ENCODE peak calls at places on chromosomes 12 and 14, in nine cellular contexts. U, D, T, G, O, V, W, K and F are unnamed samples.

GRCh38 chr12:44873898-44874297 is 2.2 kb downstream of the NELL2 start:
- DNase-seq in D (peak), G (no peak), T (no peak), W (no peak), U (no peak), K (no peak), O (no peak), V (peak), F (no peak)

GRCh38 chr12:23884909-23885308 is 64.6 kb downstream of the SOX5 start:
- DNase-seq in O (no peak), D (no peak), U (no peak), W (no peak), T (no peak), V (no peak), G (no peak), K (no peak), F (no peak)

GRCh38 chr12:68011882-68012207 is 22.6 kb downstream of the IFNG-AS1 start:
- DNase-seq in T (no peak), V (no peak), U (no peak), K (no peak), G (no peak), O (no peak), D (peak), W (no peak), F (no peak)

GRCh38 chr14:72616294-72616693 is 277.6 kb downstream of the DPF3 start:
- DNase-seq in O (no peak), G (no peak), T (no peak), V (no peak), K (no peak), W (no peak), U (no peak), D (no peak), F (no peak)

GRCh38 chr14:66601932-66602578 is 94.1 kb downstream of the GPHN start:
- DNase-seq in V (no peak), W (no peak), O (no peak), K (no peak), G (no peak), U (peak), T (no peak), D (no peak), F (no peak)

GRCh38 chr14:52563120-52563519 is 10.5 kb downstream of the GPR137C start:
- DNase-seq in O (no peak), W (no peak), D (no peak), G (no peak), T (no peak), K (no peak), V (no peak), U (no peak), F (no peak)

GRCh38 chr14:75244121-75244520 is 34.5 kb upstream of the FOS start:
- DNase-seq in O (no peak), G (no peak), D (no peak), W (no peak), K (no peak), V (no peak), U (no peak), T (no peak), F (no peak)

GRCh38 chr12:54051916-54052744 is 1.5 kb upstream of the HOXC4 start:
- DNase-seq in U (no peak), O (no peak), G (no peak), W (peak), D (no peak), K (no peak), V (no peak), T (no peak), F (no peak)

GRCh38 chr12:53759261-53759660 is 7.5 kb upstream of the CISTR start:
- DNase-seq in V (no peak), T (no peak), D (no peak), U (no peak), K (no peak), G (no peak), O (no peak), W (no peak), F (no peak)

GRCh38 chr14:104073764-104074163 is 11.7 kb upstream of the ASPG start:
- DNase-seq in V (no peak), O (no peak), G (no peak), K (no peak), D (no peak), U (no peak), T (no peak), W (no peak), F (no peak)

GRCh38 chr12:93896427-93896826 is 219.3 kb downstream of the CRADD start:
- DNase-seq in D (peak), G (no peak), O (no peak), K (no peak), V (no peak), W (no peak), T (no peak), U (no peak), F (no peak)

GRCh38 chr12:122021193-122021821 is 377 bp upstream of the BCL7A start:
- DNase-seq in V (no peak), W (peak), U (no peak), T (no peak), K (peak), D (peak), G (peak), O (no peak), F (no peak)

GRCh38 chr12:12365931-12366431 is 9.1 kb downstream of the BORCS5 start:
- DNase-seq in V (no peak), O (no peak), K (no peak), D (no peak), U (no peak), T (no peak), G (no peak), W (no peak), F (no peak)

GRCh38 chr12:53380797-53381738 is 1.1 kb downstream of the SP1 start:
- DNase-seq in T (no peak), K (peak), W (no peak), U (no peak), D (peak), V (no peak), O (no peak), G (peak), F (peak)

GRCh38 chr12:131755305-131756113 is 44.6 kb downstream of the SFSWAP start:
- DNase-seq in G (no peak), O (no peak), V (peak), W (no peak), U (no peak), T (peak), K (no peak), D (peak), F (no peak)

GRCh38 chr12:126191037-126191891 is 1126.0 kb downstream of the AACS start:
- DNase-seq in G (no peak), U (no peak), T (no peak), V (no peak), W (no peak), D (peak), O (no peak), K (no peak), F (no peak)

GRCh38 chr14:32432813-32433538 is 103.9 kb downstream of the AKAP6 start:
- DNase-seq in K (no peak), U (no peak), O (no peak), G (no peak), D (no peak), T (no peak), W (no peak), V (no peak), F (no peak)

GRCh38 chr14:103144085-103144484 is 20.8 kb downstream of the TNFAIP2 start:
- DNase-seq in V (no peak), T (no peak), W (no peak), O (no peak), K (no peak), D (no peak), U (no peak), G (no peak), F (no peak)

GRCh38 chr12:953776-954175 is 4.3 kb upstream of the RAD52 start:
- DNase-seq in O (no peak), V (no peak), T (no peak), D (no peak), G (no peak), K (no peak), U (no peak), W (no peak), F (no peak)

GRCh38 chr12:53495903-53496751 is 3.1 kb downstream of the MAP3K12 start:
- DNase-seq in T (peak), V (no peak), K (peak), W (no peak), U (peak), G (peak), O (no peak), D (peak), F (peak)

GRCh38 chr12:121628536-121628935 is 2.2 kb downstream of the ORAI1 start:
- DNase-seq in W (no peak), T (no peak), O (no peak), V (no peak), U (no peak), G (no peak), K (no peak), D (no peak), F (no peak)

GRCh38 chr12:68242777-68243176 is 10.6 kb downstream of the IL22 start:
- DNase-seq in T (no peak), G (no peak), W (no peak), D (no peak), V (no peak), U (no peak), O (no peak), K (no peak), F (no peak)

GRCh38 chr12:114141916-114142564 is 175.9 kb upstream of the RBM19 start:
- DNase-seq in T (no peak), W (no peak), D (peak), U (no peak), V (no peak), K (no peak), O (no peak), G (no peak), F (no peak)

GRCh38 chr12:49331360-49332222 is 5.4 kb downstream of the C1QL4 start:
- DNase-seq in D (peak), U (no peak), T (peak), G (peak), W (peak), K (peak), O (peak), V (peak), F (peak)

GRCh38 chr12:2287589-2287988 is 234.8 kb downstream of the CACNA1C start:
- DNase-seq in O (no peak), T (no peak), K (no peak), W (no peak), G (no peak), D (no peak), U (no peak), V (no peak), F (no peak)

GRCh38 chr12:75361408-75361807 is 26.9 kb downstream of the GLIPR1L1 start:
- DNase-seq in V (no peak), K (no peak), U (no peak), O (no peak), T (no peak), W (no peak), D (no peak), G (no peak), F (no peak)

GRCh38 chr14:62847168-62847567 is 198.1 kb downstream of the KCNH5 start:
- DNase-seq in D (no peak), O (no peak), V (no peak), W (no peak), T (no peak), U (no peak), G (no peak), K (no peak), F (no peak)

GRCh38 chr12:23704992-23705943 is 244.2 kb downstream of the SOX5 start:
- DNase-seq in O (no peak), G (no peak), T (no peak), D (peak), V (no peak), K (no peak), U (no peak), W (no peak), F (no peak)

GRCh38 chr14:23120405-23121251 is 1.6 kb upstream of the CEBPE start:
- DNase-seq in U (peak), V (peak), W (peak), O (peak), T (peak), G (peak), K (peak), D (peak), F (peak)

GRCh38 chr14:51602176-51602759 is 49.4 kb upstream of the FRMD6 start:
- DNase-seq in W (no peak), D (no peak), T (no peak), V (no peak), K (no peak), G (no peak), O (no peak), U (no peak), F (no peak)

GRCh38 chr14:93859957-93860356 is 67.2 kb upstream of the FAM181A start:
- DNase-seq in G (peak), K (no peak), D (no peak), V (no peak), O (peak), T (no peak), W (peak), U (no peak), F (peak)

GRCh38 chr12:93805736-93806141 is 128.6 kb downstream of the CRADD start:
- DNase-seq in G (no peak), V (no peak), K (no peak), O (no peak), T (no peak), W (no peak), U (no peak), D (no peak), F (no peak)

GRCh38 chr12:19916982-19917381 is 451.4 kb upstream of the PDE3A start:
- DNase-seq in G (no peak), U (no peak), D (no peak), O (no peak), W (peak), T (no peak), V (no peak), K (no peak), F (no peak)

GRCh38 chr14:104266643-104267575 is 128.5 kb downstream of the KIF26A start:
- DNase-seq in T (no peak), K (no peak), G (no peak), W (no peak), D (no peak), O (peak), U (no peak), V (no peak), F (peak)

GRCh38 chr14:33950320-33951182 is at the start of gene EGLN3:
- DNase-seq in V (peak), D (peak), U (no peak), T (peak), W (peak), G (peak), K (peak), O (peak), F (peak)

GRCh38 chr14:24390696-24391468 is 7.9 kb upstream of the NYNRIN start:
- DNase-seq in U (no peak), T (no peak), O (no peak), W (no peak), D (no peak), G (no peak), K (no peak), V (no peak), F (no peak)

GRCh38 chr14:69693823-69694729 is 72.9 kb upstream of the SRSF5 start:
- DNase-seq in D (no peak), O (peak), T (peak), V (no peak), G (peak), K (no peak), U (no peak), W (no peak), F (no peak)

GRCh38 chr12:11794751-11795150 is 145.3 kb downstream of the ETV6 start:
- DNase-seq in O (no peak), G (no peak), D (no peak), W (no peak), V (no peak), U (no peak), T (no peak), K (no peak), F (no peak)

GRCh38 chr12:4289334-4289878 is 15.8 kb downstream of the CCND2 start:
- DNase-seq in W (no peak), G (no peak), T (no peak), U (no peak), V (no peak), K (no peak), D (no peak), O (no peak), F (no peak)
- H3K4me3 ChIP-seq in W (no peak), G (no peak), T (no peak), U (no peak), V (no peak), K (no peak), D (no peak), O (peak), F (peak)

GRCh38 chr12:116456307-116456641 is 102.9 kb upstream of the MAP1LC3B2 start:
- DNase-seq in W (no peak), U (no peak), O (no peak), T (no peak), K (no peak), V (no peak), G (no peak), D (no peak), F (no peak)

GRCh38 chr12:116456683-116457082 is 102.5 kb upstream of the MAP1LC3B2 start:
- DNase-seq in K (no peak), G (no peak), D (no peak), U (no peak), W (no peak), O (no peak), V (no peak), T (no peak), F (no peak)

GRCh38 chr12:116454950-116455447 is 104.2 kb upstream of the MAP1LC3B2 start:
- DNase-seq in W (no peak), U (no peak), T (no peak), V (peak), O (no peak), D (no peak), G (no peak), K (no peak), F (no peak)

GRCh38 chr12:116454076-116454475 is 105.1 kb upstream of the MAP1LC3B2 start:
- DNase-seq in V (no peak), T (no peak), G (no peak), W (no peak), D (no peak), K (no peak), O (no peak), U (no peak), F (no peak)

DNA sequence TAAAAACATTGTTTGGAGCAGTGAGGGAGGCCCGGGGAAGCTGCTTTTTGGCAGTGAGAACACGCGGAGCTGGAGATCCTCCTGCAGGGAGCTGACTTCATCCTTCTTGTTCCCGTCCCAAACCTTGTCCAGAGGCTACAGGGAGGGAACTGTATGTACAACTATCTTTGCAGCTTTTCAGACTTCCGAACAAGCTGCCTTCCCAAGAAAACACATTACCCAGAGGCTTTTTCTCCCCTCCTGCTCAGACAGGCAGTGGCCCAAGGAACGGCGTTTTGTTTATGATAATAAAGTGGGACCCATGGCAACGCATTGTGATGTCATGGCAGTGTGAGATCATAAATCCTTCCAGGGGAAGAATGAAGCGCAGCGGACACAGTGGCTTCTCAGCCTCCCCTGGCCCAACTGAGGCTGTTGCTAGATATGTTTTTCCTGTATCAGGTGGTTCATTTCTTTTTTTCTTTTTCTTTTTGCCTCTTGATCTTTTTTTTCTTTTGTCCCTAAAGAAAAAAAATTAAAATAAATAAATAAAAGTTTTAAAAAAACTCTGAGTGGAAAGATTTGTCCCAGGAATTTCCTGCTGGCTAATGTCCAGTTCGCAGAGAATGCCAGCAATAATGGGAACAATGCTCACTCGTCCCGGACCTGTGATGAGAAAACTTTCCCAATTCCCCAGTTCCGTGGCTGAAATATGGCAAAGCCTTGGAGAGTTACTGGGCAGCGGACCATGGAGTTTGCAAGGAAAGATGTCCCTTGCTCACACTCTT is 103.5 kb upstream of the MAP1LC3B2 start:
- DNase-seq in T (no peak), V (peak), K (peak), D (peak), O (peak), G (peak), U (no peak), W (peak), F (peak)
- TF ChIP-seq POLR2AphosphoS5 in T (no peak), V (no peak), K (peak), D (no peak), O (peak), G (peak), U (no peak), W (peak), F (peak)

GRCh38 chr12:120367924-120368788 is 808 bp downstream of the MSI1 start:
- DNase-seq in V (no peak), G (peak), D (peak), U (no peak), T (no peak), W (no peak), K (no peak), O (no peak), F (no peak)

GRCh38 chr12:120366884-120367251 is 2.1 kb downstream of the MSI1 start:
- DNase-seq in W (no peak), U (no peak), O (no peak), T (peak), V (no peak), G (no peak), D (no peak), K (no peak), F (no peak)

GRCh38 chr12:120366341-120366705 is 2.6 kb downstream of the MSI1 start:
- DNase-seq in G (no peak), D (no peak), W (no peak), U (no peak), T (no peak), K (no peak), O (no peak), V (no peak), F (no peak)

GRCh38 chr12:120368789-120369475 is at the start of gene MSI1:
- DNase-seq in W (no peak), D (peak), O (no peak), G (no peak), T (no peak), U (no peak), V (no peak), K (no peak), F (no peak)

DNA sequence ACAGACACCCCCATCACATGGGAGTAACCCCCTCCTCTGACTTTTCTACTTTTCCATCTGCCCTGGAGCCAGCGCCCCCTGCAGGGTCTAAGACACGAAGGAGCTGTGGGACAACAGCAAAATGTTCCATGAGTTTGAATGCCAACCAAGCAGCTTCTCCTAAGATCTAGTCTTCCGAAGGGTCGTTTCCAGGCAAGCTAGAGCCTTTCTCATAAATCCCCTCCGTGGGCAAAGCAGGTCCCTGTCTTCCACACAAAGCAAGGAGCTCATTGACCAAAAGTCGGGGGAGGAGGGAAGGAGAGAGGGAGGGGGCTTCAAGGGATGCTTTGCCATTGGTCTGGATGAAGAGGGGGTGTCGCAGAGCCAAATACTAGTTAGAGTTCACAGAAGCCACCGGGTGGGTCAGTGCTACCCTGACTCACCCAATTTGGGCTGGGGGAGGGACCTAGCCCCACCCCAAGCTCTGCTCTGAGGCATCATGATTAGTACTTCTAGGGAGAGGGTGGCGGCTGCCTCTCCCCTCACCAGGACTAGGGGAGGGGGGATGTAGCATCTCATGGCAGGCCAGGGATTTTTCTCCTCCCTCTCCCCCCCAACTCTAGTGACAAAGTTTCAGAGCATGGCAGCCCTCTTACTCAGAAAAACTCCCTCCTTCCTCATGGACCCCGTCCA is 1.6 kb downstream of the MSI1 start:
- DNase-seq in G (peak), D (peak), K (no peak), O (no peak), U (no peak), T (no peak), W (no peak), V (no peak), F (no peak)
- H3K4me3 ChIP-seq in G (no peak), D (peak), K (peak), O (peak), U (no peak), T (no peak), W (peak), V (peak), F (no peak)

DNA sequence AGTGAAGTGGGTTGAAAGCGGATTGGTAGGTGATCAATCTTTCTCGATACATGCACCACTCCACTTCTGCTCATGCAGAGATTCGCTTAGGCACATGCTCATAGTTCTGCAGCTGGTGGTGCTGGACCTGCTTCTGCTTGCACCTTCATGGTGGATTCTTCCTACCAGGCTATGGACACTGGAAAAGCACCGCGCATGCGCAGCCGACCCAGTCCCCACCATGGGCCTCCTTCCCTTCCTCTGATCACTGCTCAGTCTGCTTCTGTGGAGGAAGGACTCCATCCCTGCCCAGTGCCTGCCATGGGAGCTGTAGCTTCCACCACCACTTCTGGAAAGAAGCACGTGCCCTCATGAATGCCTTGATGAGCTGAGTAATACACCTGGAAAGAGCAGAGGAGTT is 61.8 kb upstream of the PTPRQ start:
- DNase-seq in D (no peak), U (no peak), G (no peak), O (no peak), W (no peak), K (no peak), V (no peak), T (no peak), F (no peak)
- TF ChIP-seq POLR2AphosphoS5 in D (no peak), U (no peak), G (no peak), O (no peak), W (no peak), K (no peak), V (no peak), T (no peak), F (no peak)

GRCh38 chr12:69653703-69654102 is 43.0 kb upstream of the LRRC10 start:
- DNase-seq in U (no peak), V (no peak), D (no peak), O (no peak), W (no peak), G (no peak), T (no peak), K (no peak), F (no peak)
- H3K4me3 ChIP-seq in U (no peak), V (no peak), D (no peak), O (no peak), W (no peak), G (no peak), T (no peak), K (no peak), F (no peak)